ENCODE peak calls at places on chromosomes 11 and 22, in eight cellular contexts. W is neural crest cell, Y is A549, T is T follicular helper cell, R is hypothalamus, K is COLO829, J is mucosa of descending colon, I is SW 1271. H is an unnamed sample.
A peak's percentile ranks its signal among the peaks of the same experiment; 100 is the strongest.

GRCh38 chr11:67277231-67277961 is 11.1 kb downstream of the GRK2 start:
- DNase-seq in W (no peak), Y (no peak), T (peak; percentile 87), R (peak; percentile 38), K (peak; percentile 50), J (peak; percentile 92), I (no peak), H (peak; percentile 78)

GRCh38 chr22:23583836-23584235 is 3.7 kb upstream of the IGLL1 start:
- DNase-seq in W (no peak), Y (no peak), T (no peak), R (no peak), K (no peak), J (no peak), I (no peak), H (no peak)

GRCh38 chr11:110134120-110134519 is 40.9 kb downstream of the ZC3H12C start:
- DNase-seq in W (peak; percentile 14), Y (no peak), T (no peak), R (peak; percentile 13), K (no peak), J (no peak), I (no peak), H (peak; percentile 62)

GRCh38 chr11:79081441-79082124 is 359.2 kb downstream of the TENM4 start:
- DNase-seq in W (no peak), Y (no peak), T (no peak), R (peak; percentile 76), K (peak; percentile 83), J (no peak), I (no peak), H (no peak)

GRCh38 chr22:35349704-35350538 is 31.0 kb upstream of the HMOX1 start:
- DNase-seq in W (no peak), Y (no peak), T (no peak), R (peak; percentile 30), K (no peak), J (no peak), I (no peak), H (no peak)

GRCh38 chr11:10304495-10305261 is at the start of gene ADM:
- DNase-seq in W (peak; percentile 70), Y (peak; percentile 97), T (no peak), R (peak; percentile 72), K (peak; percentile 87), J (peak; percentile 93), I (peak; percentile 96), H (no peak)

GRCh38 chr11:32297629-32298028 is 137.7 kb downstream of the WT1 start:
- DNase-seq in W (no peak), Y (peak; percentile 44), T (no peak), R (peak; percentile 42), K (peak; percentile 77), J (no peak), I (no peak), H (peak; percentile 29)

GRCh38 chr11:61071208-61071681 is 31.0 kb upstream of the CD5 start:
- DNase-seq in W (no peak), Y (no peak), T (peak; percentile 34), R (no peak), K (no peak), J (no peak), I (no peak), H (no peak)

GRCh38 chr11:76636826-76637460 is 33.6 kb downstream of the LRRC32 start:
- DNase-seq in W (no peak), Y (no peak), T (no peak), R (no peak), K (no peak), J (no peak), I (no peak), H (no peak)

GRCh38 chr11:121478226-121478894 is 25.6 kb upstream of the SORL1-AS1 start:
- DNase-seq in W (no peak), Y (no peak), T (no peak), R (no peak), K (no peak), J (no peak), I (no peak), H (no peak)

GRCh38 chr22:36358533-36359171 is 29.1 kb downstream of the MYH9 start:
- DNase-seq in W (no peak), Y (no peak), T (no peak), R (no peak), K (no peak), J (no peak), I (no peak), H (no peak)

GRCh38 chr11:12602421-12602820 is 71.8 kb upstream of the TEAD1 start:
- DNase-seq in W (no peak), Y (no peak), T (no peak), R (no peak), K (no peak), J (no peak), I (no peak), H (no peak)

GRCh38 chr22:24474221-24474620 is 20.9 kb upstream of the UPB1 start:
- DNase-seq in W (no peak), Y (peak; percentile 36), T (no peak), R (no peak), K (peak; percentile 42), J (no peak), I (peak; percentile 28), H (no peak)

GRCh38 chr11:34356576-34356917 is 1.3 kb downstream of the ABTB2 start:
- DNase-seq in W (peak; percentile 16), Y (peak; percentile 62), T (no peak), R (no peak), K (no peak), J (no peak), I (no peak), H (no peak)

GRCh38 chr11:57476223-57476882 is 16.0 kb downstream of the RTN4RL2 start:
- DNase-seq in W (no peak), Y (no peak), T (no peak), R (no peak), K (no peak), J (peak; percentile 72), I (no peak), H (no peak)

GRCh38 chr11:257766-258493 is 20.3 kb upstream of the NLRP6 start:
- DNase-seq in W (no peak), Y (no peak), T (no peak), R (no peak), K (no peak), J (no peak), I (no peak), H (no peak)

GRCh38 chr11:118602331-118602730 is 5.1 kb upstream of the PHLDB1 start:
- DNase-seq in W (no peak), Y (no peak), T (no peak), R (no peak), K (no peak), J (no peak), I (no peak), H (no peak)

GRCh38 chr11:34065505-34066203 is 14.1 kb downstream of the CAPRIN1 start:
- DNase-seq in W (no peak), Y (no peak), T (no peak), R (no peak), K (no peak), J (no peak), I (no peak), H (no peak)

GRCh38 chr22:27133951-27134664 is 476.7 kb downstream of the MIAT start:
- DNase-seq in W (no peak), Y (peak; percentile 73), T (no peak), R (no peak), K (no peak), J (no peak), I (peak; percentile 36), H (no peak)

GRCh38 chr22:37498289-37498909 is 12.2 kb upstream of the MFNG start:
- DNase-seq in W (peak; percentile 47), Y (peak; percentile 52), T (peak; percentile 61), R (no peak), K (no peak), J (peak; percentile 85), I (no peak), H (no peak)

GRCh38 chr22:20422271-20422958 is 15.2 kb downstream of the SCARF2 start:
- DNase-seq in W (no peak), Y (no peak), T (no peak), R (no peak), K (no peak), J (no peak), I (no peak), H (no peak)

H was measured in NCI-H2107.